ENCODE peak calls at places on chromosomes 16 and 17, in seven cellular contexts. B, K, O, C, Y, F and Q are unnamed samples.

GRCh38 chr16:75860654-75861053 is 134.4 kb upstream of the CPHXL start:
- DNase-seq in B (no peak), K (no peak), O (peak), C (no peak), Y (no peak), F (no peak), Q (no peak)

GRCh38 chr16:19502395-19503131 is 19.3 kb downstream of the GDE1 start:
- DNase-seq in B (peak), K (peak), O (peak), C (peak), Y (peak), F (peak), Q (no peak)

GRCh38 chr16:11583889-11584565 is 2.7 kb downstream of the LITAF start:
- DNase-seq in B (no peak), K (peak), O (no peak), C (no peak), Y (no peak), F (peak), Q (no peak)

GRCh38 chr17:55056530-55056929 is 88.0 kb downstream of the STXBP4 start:
- DNase-seq in B (no peak), K (no peak), O (no peak), C (no peak), Y (no peak), F (peak), Q (no peak)

GRCh38 chr16:11047057-11047456 is 102.7 kb downstream of the CLEC16A start:
- DNase-seq in B (no peak), K (no peak), O (no peak), C (no peak), Y (no peak), F (no peak), Q (no peak)

GRCh38 chr17:27329146-27329805 is 35.4 kb downstream of the WSB1 start:
- DNase-seq in B (no peak), K (no peak), O (no peak), C (no peak), Y (no peak), F (no peak), Q (no peak)

GRCh38 chr16:783404-784161 is 4.6 kb downstream of the RPUSD1 start:
- DNase-seq in B (no peak), K (no peak), O (no peak), C (no peak), Y (no peak), F (no peak), Q (no peak)

GRCh38 chr17:5138616-5139453 is 23.0 kb downstream of the USP6 start:
- DNase-seq in B (no peak), K (no peak), O (no peak), C (no peak), Y (no peak), F (no peak), Q (no peak)

GRCh38 chr16:71726491-71727319 is 2.2 kb upstream of the PHLPP2 start:
- DNase-seq in B (no peak), K (no peak), O (no peak), C (no peak), Y (no peak), F (no peak), Q (no peak)

GRCh38 chr16:58217341-58217925 is 19.5 kb upstream of the CSNK2A2 start:
- DNase-seq in B (no peak), K (no peak), O (no peak), C (no peak), Y (no peak), F (no peak), Q (no peak)

GRCh38 chr17:47776330-47777197 is 43.5 kb downstream of the TBX21 start:
- DNase-seq in B (no peak), K (peak), O (peak), C (peak), Y (no peak), F (peak), Q (peak)

GRCh38 chr16:86029131-86029741 is 130.3 kb downstream of the IRF8 start:
- DNase-seq in B (no peak), K (no peak), O (no peak), C (no peak), Y (peak), F (peak), Q (no peak)

GRCh38 chr17:76166906-76167305 is 25.9 kb upstream of the FOXJ1 start:
- DNase-seq in B (no peak), K (no peak), O (no peak), C (no peak), Y (no peak), F (no peak), Q (no peak)

GRCh38 chr17:72287586-72287985 is 166.8 kb downstream of the SOX9 start:
- DNase-seq in B (no peak), K (no peak), O (no peak), C (no peak), Y (no peak), F (no peak), Q (no peak)

GRCh38 chr17:57009737-57010445 is 32.0 kb downstream of the SCPEP1 start:
- DNase-seq in B (peak), K (peak), O (peak), C (peak), Y (peak), F (peak), Q (no peak)

GRCh38 chr16:53068423-53068833 is 13.6 kb downstream of the CHD9 start:
- DNase-seq in B (no peak), K (peak), O (no peak), C (no peak), Y (no peak), F (no peak), Q (no peak)

GRCh38 chr17:9531080-9531479 is 44.5 kb downstream of the STX8 start:
- DNase-seq in B (no peak), K (no peak), O (no peak), C (no peak), Y (no peak), F (no peak), Q (no peak)

GRCh38 chr16:9035986-9036385 is 55.5 kb upstream of the HAPSTR1 start:
- DNase-seq in B (no peak), K (no peak), O (no peak), C (no peak), Y (no peak), F (no peak), Q (no peak)

GRCh38 chr17:72529386-72529785 is 408.6 kb downstream of the SOX9 start:
- DNase-seq in B (no peak), K (no peak), O (peak), C (no peak), Y (no peak), F (no peak), Q (no peak)

GRCh38 chr16:31700530-31701388 is 172.8 kb upstream of the ZNF267 start:
- DNase-seq in B (peak), K (peak), O (peak), C (peak), Y (peak), F (peak), Q (peak)

GRCh38 chr16:89256651-89257254 is 39.2 kb downstream of the ZNF778 start:
- DNase-seq in B (no peak), K (no peak), O (peak), C (no peak), Y (no peak), F (peak), Q (no peak)

GRCh38 chr17:18321309-18321708 is 6.2 kb downstream of the SMCR8 start:
- DNase-seq in B (no peak), K (no peak), O (peak), C (no peak), Y (no peak), F (no peak), Q (no peak)

GRCh38 chr17:18318122-18318521 is 3.0 kb downstream of the SMCR8 start:
- DNase-seq in B (no peak), K (no peak), O (no peak), C (no peak), Y (no peak), F (no peak), Q (no peak)

GRCh38 chr17:18318771-18319450 is 3.8 kb downstream of the SMCR8 start:
- DNase-seq in B (no peak), K (no peak), O (no peak), C (no peak), Y (no peak), F (no peak), Q (no peak)

GRCh38 chr17:18320301-18320700 is 5.2 kb downstream of the SMCR8 start:
- DNase-seq in B (no peak), K (no peak), O (no peak), C (no peak), Y (no peak), F (no peak), Q (no peak)

DNA sequence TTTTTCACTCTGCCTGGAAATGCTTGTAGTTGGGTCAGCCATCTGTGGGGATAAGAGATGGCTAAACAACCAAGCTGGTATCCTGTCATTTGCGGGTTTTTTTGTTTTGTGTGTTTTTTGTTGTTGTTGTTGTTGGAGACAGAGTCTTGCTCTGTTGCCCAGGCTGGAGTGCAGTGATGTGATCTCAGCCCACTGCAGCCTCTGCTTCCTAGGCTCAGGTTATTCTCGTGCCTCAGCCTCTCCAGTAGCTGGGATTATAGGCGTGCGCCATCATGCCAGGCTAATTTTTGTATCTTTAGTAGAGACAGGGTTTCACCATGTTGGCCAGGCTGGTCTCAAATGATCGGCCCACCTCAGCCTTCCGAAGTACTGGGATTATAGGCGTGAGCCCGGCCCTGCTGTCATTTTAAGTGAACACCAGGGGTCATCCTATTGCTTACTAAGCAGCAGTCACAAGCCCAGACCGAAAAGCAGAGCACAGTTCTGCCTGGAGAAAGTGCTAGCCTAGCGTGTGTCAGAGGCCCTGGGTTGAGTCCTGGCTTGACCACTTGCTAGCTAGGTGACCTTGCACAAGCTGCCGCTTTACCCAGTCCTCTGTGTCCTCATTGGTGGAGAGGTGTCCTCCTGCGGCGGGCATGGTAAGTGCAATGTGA is 4.6 kb downstream of the SMCR8 start:
- DNase-seq in B (no peak), K (no peak), O (peak), C (peak), Y (no peak), F (no peak), Q (no peak)
- TF ChIP-seq CTCF in B (peak), K (peak), O (peak), C (peak), Y (peak), F (no peak), Q (peak)

DNA sequence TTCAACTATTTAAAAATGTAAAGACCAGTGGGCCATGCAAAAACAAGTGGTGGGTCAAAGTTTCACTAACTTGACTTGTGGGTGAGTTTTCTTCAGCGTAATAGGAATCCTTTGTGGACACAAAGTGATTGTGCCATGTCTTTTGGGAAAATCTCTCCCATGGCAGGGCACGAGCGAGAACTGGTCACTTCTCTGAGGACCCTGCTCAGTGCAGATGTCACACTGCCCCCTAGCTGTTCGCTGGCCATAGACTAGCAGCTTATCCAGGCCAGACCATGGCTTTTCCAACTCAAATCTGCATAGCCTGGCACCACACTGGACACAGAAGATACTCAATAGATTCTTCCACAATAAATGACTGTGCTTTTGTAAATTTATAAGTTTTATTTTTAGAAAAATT is 306.0 kb upstream of the CCL2 start:
- DNase-seq in B (peak), K (no peak), O (peak), C (no peak), Y (no peak), F (peak), Q (no peak)
- TF ChIP-seq CTCF in B (peak), K (no peak), O (peak), C (no peak), Y (no peak), F (no peak), Q (no peak)

DNA sequence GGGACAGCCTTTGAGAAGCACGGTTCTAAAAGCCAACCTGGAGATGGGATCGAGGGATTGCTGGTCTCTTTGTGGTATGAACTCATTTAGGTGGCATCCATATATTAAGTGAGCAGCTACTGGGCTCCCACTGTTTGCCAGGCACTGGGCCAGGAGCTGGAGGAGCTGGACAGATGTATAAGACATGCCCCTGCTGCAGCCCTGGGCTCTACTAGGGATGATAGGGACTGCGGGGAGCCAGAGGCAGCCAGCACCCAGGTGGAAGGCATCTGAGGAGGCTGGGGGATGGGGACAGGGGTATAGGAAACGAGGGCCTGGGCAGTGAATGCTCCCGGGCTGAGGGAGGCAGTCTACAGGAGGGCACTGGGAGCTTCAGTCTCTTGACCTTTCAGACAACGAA is 53.0 kb upstream of the MEAK7 start:
- DNase-seq in B (no peak), K (no peak), O (no peak), C (no peak), Y (no peak), F (no peak), Q (no peak)
- TF ChIP-seq CTCF in B (no peak), K (no peak), O (no peak), C (no peak), Y (no peak), F (no peak), Q (no peak)

DNA sequence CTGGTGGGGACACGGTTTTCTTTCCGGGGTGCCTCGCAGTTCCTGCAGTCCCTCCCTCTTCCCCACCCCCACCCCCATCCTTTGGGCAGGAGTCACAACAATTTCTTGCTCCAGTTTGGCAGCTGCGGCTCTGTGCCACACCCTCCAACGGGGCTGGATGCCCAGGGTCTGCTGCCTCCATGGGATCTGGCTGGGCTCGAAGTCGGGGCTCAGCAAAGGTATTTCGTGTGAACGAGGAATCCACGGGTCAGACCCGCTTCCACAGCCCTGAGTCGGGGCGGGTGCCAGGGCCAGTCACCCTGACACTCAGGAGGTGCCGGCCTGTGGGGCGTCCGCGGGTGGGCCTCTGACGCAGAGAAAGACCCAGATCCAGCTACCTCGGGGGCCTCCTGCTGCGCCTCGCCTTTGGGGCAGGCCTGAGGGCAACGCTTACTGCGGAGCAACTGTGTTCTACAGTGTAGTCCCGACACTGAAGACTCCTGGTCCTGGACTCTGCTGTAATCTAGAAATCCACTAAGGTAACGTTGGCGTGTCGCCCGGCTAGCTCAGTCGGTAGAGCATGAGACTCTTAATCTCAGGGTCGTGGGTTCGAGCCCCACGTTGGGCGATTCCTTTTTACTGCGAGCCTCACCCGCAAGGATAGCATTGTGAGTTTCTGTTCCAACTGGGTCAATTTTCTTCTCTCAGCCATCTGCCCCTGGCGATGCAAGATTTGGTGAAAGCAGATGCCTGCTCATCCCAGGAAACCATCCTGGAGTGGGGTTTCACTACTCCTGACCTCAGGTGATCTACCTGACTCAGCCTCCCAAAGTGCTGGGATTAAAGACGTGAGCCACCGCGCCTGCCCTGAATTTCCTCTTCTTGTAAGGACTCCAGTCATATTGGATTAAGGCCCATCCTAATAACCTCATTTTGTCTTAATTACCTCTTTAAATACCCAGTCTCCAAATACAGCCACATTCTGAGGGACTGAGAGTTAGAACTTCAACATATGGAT is 12.5 kb upstream of the OR1F1 start:
- DNase-seq in B (no peak), K (no peak), O (peak), C (peak), Y (no peak), F (peak), Q (no peak)
- TF ChIP-seq CTCF in B (no peak), K (no peak), O (no peak), C (no peak), Y (no peak), F (no peak), Q (no peak)

GRCh38 chr16:47141773-47142468 is 1.8 kb downstream of the NETO2 start:
- DNase-seq in B (peak), K (peak), O (peak), C (peak), Y (peak), F (peak), Q (peak)

GRCh38 chr16:47143329-47143676 is 442 bp downstream of the NETO2 start:
- DNase-seq in B (peak), K (peak), O (peak), C (peak), Y (peak), F (peak), Q (peak)

GRCh38 chr16:47144559-47144877 is 773 bp upstream of the NETO2 start:
- DNase-seq in B (no peak), K (no peak), O (no peak), C (no peak), Y (no peak), F (no peak), Q (no peak)

GRCh38 chr16:47143677-47144558 is at the start of gene NETO2:
- DNase-seq in B (peak), K (peak), O (peak), C (peak), Y (peak), F (peak), Q (peak)

DNA sequence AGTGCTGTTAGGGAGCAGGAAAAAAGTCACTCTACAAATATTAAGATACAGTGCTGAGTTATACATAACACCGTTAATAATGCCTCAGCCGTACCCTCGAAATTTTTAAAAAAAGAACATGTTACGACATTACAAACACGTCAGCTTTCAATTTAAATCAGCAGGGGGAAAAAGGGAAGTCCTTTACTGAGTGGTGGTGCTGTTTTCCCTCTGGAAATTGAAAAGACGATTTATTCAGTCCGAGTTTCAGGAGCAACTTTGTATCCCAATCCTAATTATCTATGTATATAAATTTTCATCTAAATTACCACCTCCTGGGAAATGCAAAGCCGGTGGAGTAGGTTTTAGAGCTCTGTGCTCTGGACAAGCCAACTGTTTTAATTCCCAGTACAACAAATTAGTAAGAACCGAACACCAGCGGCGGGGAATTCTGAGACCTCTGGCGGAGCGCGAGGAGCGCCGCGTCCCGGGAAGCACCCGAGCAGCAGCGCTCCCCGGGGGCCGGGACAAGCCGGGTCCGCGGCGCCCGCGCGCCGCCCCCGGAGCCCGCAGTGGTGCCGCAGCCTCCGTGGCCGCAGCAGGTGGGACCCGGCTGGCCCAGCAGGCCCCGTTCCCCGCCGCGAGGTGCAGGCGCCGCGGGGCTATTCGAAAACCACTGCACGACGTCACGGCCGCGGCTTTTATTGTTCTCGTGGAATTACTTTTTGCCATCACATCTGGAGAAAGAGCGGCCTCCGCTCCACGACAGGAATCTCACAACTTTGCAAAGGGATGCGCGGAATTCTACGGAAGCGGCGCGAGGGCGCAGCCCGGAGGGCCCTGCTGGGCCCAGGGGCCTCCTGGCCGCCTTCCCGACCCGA is 1.0 kb downstream of the NETO2 start:
- DNase-seq in B (peak), K (no peak), O (peak), C (peak), Y (peak), F (peak), Q (no peak)
- TF ChIP-seq CTCF in B (no peak), K (no peak), O (no peak), C (no peak), Y (no peak), F (no peak), Q (no peak)

DNA sequence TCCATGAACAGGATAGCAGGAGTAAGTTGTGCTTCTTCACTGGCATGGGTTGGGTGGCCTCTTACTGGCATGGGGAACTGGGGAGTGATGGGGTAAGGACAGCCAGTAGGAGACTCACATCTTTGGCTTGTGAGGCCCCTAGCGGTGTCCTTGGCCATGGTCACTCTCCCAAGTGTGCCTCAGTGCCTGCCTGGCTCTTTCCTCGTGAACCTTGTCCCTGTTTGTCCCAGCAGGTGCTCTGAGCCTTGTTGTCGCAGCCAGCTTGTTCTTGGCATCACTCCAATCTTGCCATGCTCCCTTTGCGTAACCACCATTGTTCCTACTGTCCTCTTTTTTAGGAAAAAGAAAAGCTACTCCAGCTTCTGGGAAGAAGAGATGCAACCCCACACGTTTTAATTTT is 53.6 kb upstream of the SDK2 start:
- DNase-seq in B (no peak), K (no peak), O (no peak), C (no peak), Y (no peak), F (peak), Q (no peak)
- TF ChIP-seq CTCF in B (peak), K (no peak), O (peak), C (no peak), Y (no peak), F (no peak), Q (no peak)

GRCh38 chr17:3691539-3692166 is 4.3 kb downstream of the P2RX5 start:
- DNase-seq in B (no peak), K (no peak), O (no peak), C (no peak), Y (no peak), F (no peak), Q (no peak)
- TF ChIP-seq CTCF in B (no peak), K (no peak), O (no peak), C (no peak), Y (no peak), F (no peak), Q (no peak)